ENCODE peak calls at places on chromosome 21, in seven cellular contexts. One of them, this sample, is unnamed. For H3K4me1, the result is how much of the 10 kb centered on the place peaks cover.

GRCh38 chr21:32131960-32132359 is 146.9 kb downstream of the MIS18A start:
- DNase-seq in endodermal cell: no peak
- DNase-seq in CD4-positive, alpha-beta memory T cell: no peak
- DNase-seq in ovary: no peak
- DNase-seq in iPS DF 6.9: no peak
- DNase-seq in IMR-90: peak
- DNase-seq in pancreas: no peak
- DNase-seq in this sample: no peak

GRCh38 chr21:29221259-29221744 is 77.4 kb upstream of the BACH1 start:
- DNase-seq in pancreas: no peak
- DNase-seq in IMR-90: peak
- DNase-seq in iPS DF 6.9: no peak
- DNase-seq in CD4-positive, alpha-beta memory T cell: no peak
- DNase-seq in ovary: no peak
- DNase-seq in endodermal cell: no peak
- DNase-seq in this sample: no peak

GRCh38 chr21:34762761-34763160 is 94.0 kb downstream of the CLIC6 start:
- DNase-seq in ovary: no peak
- DNase-seq in endodermal cell: no peak
- DNase-seq in IMR-90: peak
- DNase-seq in CD4-positive, alpha-beta memory T cell: no peak
- DNase-seq in iPS DF 6.9: no peak
- DNase-seq in pancreas: no peak
- DNase-seq in this sample: no peak

GRCh38 chr21:28548291-28548690 is 444.4 kb downstream of the LTN1 start:
- DNase-seq in iPS DF 6.9: no peak
- DNase-seq in CD4-positive, alpha-beta memory T cell: no peak
- DNase-seq in IMR-90: peak
- DNase-seq in pancreas: no peak
- DNase-seq in ovary: no peak
- DNase-seq in endodermal cell: no peak
- DNase-seq in this sample: no peak

GRCh38 chr21:29238052-29238966 is 60.4 kb upstream of the BACH1 start:
- DNase-seq in iPS DF 6.9: no peak
- DNase-seq in ovary: no peak
- DNase-seq in CD4-positive, alpha-beta memory T cell: no peak
- DNase-seq in pancreas: no peak
- DNase-seq in IMR-90: peak
- DNase-seq in endodermal cell: no peak
- DNase-seq in this sample: no peak

GRCh38 chr21:19261731-19262367 is 858.3 kb upstream of the TMPRSS15 start:
- DNase-seq in endodermal cell: no peak
- DNase-seq in iPS DF 6.9: no peak
- DNase-seq in pancreas: no peak
- DNase-seq in CD4-positive, alpha-beta memory T cell: no peak
- DNase-seq in ovary: no peak
- DNase-seq in IMR-90: no peak
- DNase-seq in this sample: no peak

GRCh38 chr21:33028759-33029511 is 3.2 kb downstream of the OLIG2 start:
- DNase-seq in IMR-90: peak
- DNase-seq in endodermal cell: peak
- DNase-seq in pancreas: no peak
- DNase-seq in ovary: no peak
- DNase-seq in CD4-positive, alpha-beta memory T cell: no peak
- DNase-seq in iPS DF 6.9: no peak
- DNase-seq in this sample: no peak

GRCh38 chr21:15183712-15184353 is 119.0 kb upstream of the NRIP1 start:
- DNase-seq in pancreas: no peak
- DNase-seq in endodermal cell: no peak
- DNase-seq in CD4-positive, alpha-beta memory T cell: no peak
- DNase-seq in iPS DF 6.9: no peak
- DNase-seq in ovary: no peak
- DNase-seq in IMR-90: no peak
- DNase-seq in this sample: no peak

GRCh38 chr21:34745557-34746255 is 76.9 kb downstream of the CLIC6 start:
- DNase-seq in ovary: peak
- DNase-seq in endodermal cell: peak
- DNase-seq in IMR-90: peak
- DNase-seq in CD4-positive, alpha-beta memory T cell: peak
- DNase-seq in pancreas: peak
- DNase-seq in iPS DF 6.9: peak
- DNase-seq in this sample: peak

GRCh38 chr21:27423073-27423472 is 456.2 kb upstream of the ADAMTS5 start:
- DNase-seq in ovary: peak
- DNase-seq in iPS DF 6.9: no peak
- DNase-seq in endodermal cell: no peak
- DNase-seq in pancreas: no peak
- DNase-seq in IMR-90: peak
- DNase-seq in CD4-positive, alpha-beta memory T cell: no peak
- DNase-seq in this sample: no peak

GRCh38 chr21:35316933-35317332 is 267.8 kb upstream of the RUNX1 start:
- DNase-seq in iPS DF 6.9: no peak
- DNase-seq in endodermal cell: peak
- DNase-seq in IMR-90: peak
- DNase-seq in ovary: no peak
- DNase-seq in CD4-positive, alpha-beta memory T cell: no peak
- DNase-seq in pancreas: no peak
- DNase-seq in this sample: no peak

GRCh38 chr21:25911730-25912401 is 177.1 kb downstream of the GABPA start:
- DNase-seq in ovary: no peak
- DNase-seq in pancreas: peak
- DNase-seq in CD4-positive, alpha-beta memory T cell: no peak
- DNase-seq in IMR-90: no peak
- DNase-seq in iPS DF 6.9: no peak
- DNase-seq in endodermal cell: no peak
- DNase-seq in this sample: no peak

GRCh38 chr21:16587141-16587570 is 857.4 kb downstream of the USP25 start:
- DNase-seq in CD4-positive, alpha-beta memory T cell: no peak
- DNase-seq in ovary: peak
- DNase-seq in endodermal cell: peak
- DNase-seq in iPS DF 6.9: no peak
- DNase-seq in IMR-90: peak
- DNase-seq in pancreas: peak
- DNase-seq in this sample: peak

GRCh38 chr21:33668180-33668579 is 25.9 kb downstream of the ITSN1 start:
- DNase-seq in endodermal cell: no peak
- DNase-seq in pancreas: no peak
- DNase-seq in CD4-positive, alpha-beta memory T cell: no peak
- DNase-seq in ovary: no peak
- DNase-seq in IMR-90: peak
- DNase-seq in iPS DF 6.9: no peak
- DNase-seq in this sample: no peak

GRCh38 chr21:33396966-33397365 is 6.2 kb upstream of the IFNGR2 start:
- DNase-seq in iPS DF 6.9: no peak
- DNase-seq in endodermal cell: no peak
- DNase-seq in CD4-positive, alpha-beta memory T cell: no peak
- DNase-seq in pancreas: no peak
- DNase-seq in IMR-90: peak
- DNase-seq in ovary: no peak
- DNase-seq in this sample: no peak

GRCh38 chr21:36104306-36105300 is 30.3 kb upstream of the CBR3 start:
- DNase-seq in IMR-90: peak
- DNase-seq in endodermal cell: peak
- DNase-seq in pancreas: peak
- DNase-seq in iPS DF 6.9: no peak
- DNase-seq in CD4-positive, alpha-beta memory T cell: peak
- DNase-seq in ovary: no peak
- DNase-seq in this sample: no peak

GRCh38 chr21:24023402-24023801 is 1583.9 kb downstream of the MRPL39 start:
- DNase-seq in pancreas: no peak
- DNase-seq in endodermal cell: no peak
- DNase-seq in CD4-positive, alpha-beta memory T cell: no peak
- DNase-seq in IMR-90: peak
- DNase-seq in iPS DF 6.9: no peak
- DNase-seq in ovary: no peak
- DNase-seq in this sample: no peak

GRCh38 chr21:26153758-26154157 is 16.8 kb downstream of the APP start:
- DNase-seq in pancreas: no peak
- DNase-seq in iPS DF 6.9: no peak
- DNase-seq in ovary: no peak
- DNase-seq in endodermal cell: no peak
- DNase-seq in IMR-90: peak
- DNase-seq in CD4-positive, alpha-beta memory T cell: no peak
- DNase-seq in this sample: no peak

GRCh38 chr21:16239659-16240265 is 510.0 kb downstream of the USP25 start:
- DNase-seq in iPS DF 6.9: no peak
- DNase-seq in endodermal cell: peak
- DNase-seq in ovary: no peak
- DNase-seq in pancreas: no peak
- DNase-seq in CD4-positive, alpha-beta memory T cell: no peak
- DNase-seq in IMR-90: no peak
- DNase-seq in this sample: no peak

GRCh38 chr21:34613679-34614442 is 1.1 kb downstream of the RCAN1 start:
- DNase-seq in pancreas: no peak
- DNase-seq in endodermal cell: no peak
- DNase-seq in iPS DF 6.9: no peak
- DNase-seq in CD4-positive, alpha-beta memory T cell: no peak
- DNase-seq in ovary: no peak
- DNase-seq in IMR-90: peak
- DNase-seq in this sample: no peak

GRCh38 chr21:33412832-33413519 is 9.8 kb downstream of the IFNGR2 start:
- DNase-seq in ovary: no peak
- DNase-seq in endodermal cell: peak
- DNase-seq in iPS DF 6.9: no peak
- DNase-seq in CD4-positive, alpha-beta memory T cell: no peak
- DNase-seq in pancreas: no peak
- DNase-seq in IMR-90: no peak
- DNase-seq in this sample: no peak

GRCh38 chr21:32844653-32845443 is 73.3 kb upstream of the PAXBP1 start:
- DNase-seq in CD4-positive, alpha-beta memory T cell: no peak
- DNase-seq in iPS DF 6.9: no peak
- DNase-seq in IMR-90: peak
- DNase-seq in pancreas: no peak
- DNase-seq in endodermal cell: no peak
- DNase-seq in ovary: no peak
- DNase-seq in this sample: no peak

DNA sequence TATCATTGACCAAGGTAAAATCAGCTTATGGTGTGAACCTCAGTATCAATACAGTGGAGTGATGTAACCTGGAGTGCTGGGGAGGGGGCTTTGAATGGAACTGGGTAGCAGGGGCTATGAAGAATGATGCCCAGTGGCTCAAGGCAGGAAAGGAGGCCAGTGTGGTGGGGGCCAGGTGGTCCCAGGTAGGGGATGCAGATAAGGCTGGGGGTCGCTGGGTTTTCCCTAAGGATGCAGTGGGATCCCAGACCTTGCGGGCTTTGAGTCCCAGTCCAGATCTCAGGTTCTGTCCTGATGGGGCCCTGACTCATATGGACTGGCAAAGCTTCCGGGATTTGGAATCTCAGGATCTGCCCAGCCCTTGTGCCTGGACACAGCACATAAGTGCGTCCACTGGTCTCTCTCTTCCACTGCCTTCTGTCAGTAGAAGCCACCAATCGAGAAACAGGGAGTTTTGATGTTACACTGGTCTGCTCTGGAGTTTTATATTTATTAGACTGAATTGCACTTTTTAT is 52.0 kb downstream of the S100B start:
- DNase-seq in pancreas: no peak
- DNase-seq in iPS DF 6.9: no peak
- DNase-seq in endodermal cell: no peak
- DNase-seq in IMR-90: no peak
- DNase-seq in CD4-positive, alpha-beta memory T cell: no peak
- DNase-seq in ovary: no peak
- DNase-seq in this sample: no peak
- H3K4me1 ChIP-seq in pancreas: under half
- H3K4me1 ChIP-seq in iPS DF 6.9: under half
- H3K4me1 ChIP-seq in endodermal cell: under half
- H3K4me1 ChIP-seq in IMR-90: under half
- H3K4me1 ChIP-seq in CD4-positive, alpha-beta memory T cell: half or more
- H3K4me1 ChIP-seq in ovary: under half
- H3K4me1 ChIP-seq in this sample: under half

DNA sequence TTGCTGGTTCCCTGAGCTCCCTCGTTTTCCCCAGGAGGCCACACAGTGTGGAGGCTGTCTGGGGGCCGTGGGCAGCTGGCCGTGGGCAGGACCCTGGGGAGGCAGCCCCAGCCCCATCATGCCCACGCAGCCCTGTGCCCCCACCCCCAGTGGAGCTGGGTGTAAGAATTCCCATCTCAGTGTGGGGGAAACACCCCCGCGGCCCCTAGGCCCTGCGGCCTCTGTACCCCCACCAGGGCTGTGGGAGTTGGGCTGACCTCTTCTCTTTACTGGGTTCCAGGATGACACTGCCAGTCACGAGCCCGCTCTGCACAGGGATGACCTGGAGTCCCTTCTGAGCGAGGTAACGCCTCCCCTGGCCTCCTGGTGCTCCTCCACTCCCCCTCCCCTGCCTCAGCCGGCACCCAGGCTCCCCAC is 3.7 kb upstream of the PFKL start:
- DNase-seq in IMR-90: no peak
- DNase-seq in CD4-positive, alpha-beta memory T cell: no peak
- DNase-seq in iPS DF 6.9: no peak
- DNase-seq in endodermal cell: no peak
- DNase-seq in pancreas: no peak
- DNase-seq in ovary: no peak
- DNase-seq in this sample: no peak
- H3K4me1 ChIP-seq in IMR-90: under half
- H3K4me1 ChIP-seq in CD4-positive, alpha-beta memory T cell: half or more
- H3K4me1 ChIP-seq in iPS DF 6.9: under half
- H3K4me1 ChIP-seq in endodermal cell: under half
- H3K4me1 ChIP-seq in pancreas: under half
- H3K4me1 ChIP-seq in ovary: under half
- H3K4me1 ChIP-seq in this sample: under half

GRCh38 chr21:45128613-45129226 is 54.3 kb downstream of the ADARB1 start:
- DNase-seq in IMR-90: peak
- DNase-seq in ovary: no peak
- DNase-seq in CD4-positive, alpha-beta memory T cell: peak
- DNase-seq in pancreas: peak
- DNase-seq in iPS DF 6.9: peak
- DNase-seq in endodermal cell: peak
- DNase-seq in this sample: peak

GRCh38 chr21:45127937-45128336 is 53.6 kb downstream of the ADARB1 start:
- DNase-seq in endodermal cell: no peak
- DNase-seq in iPS DF 6.9: no peak
- DNase-seq in CD4-positive, alpha-beta memory T cell: no peak
- DNase-seq in pancreas: no peak
- DNase-seq in ovary: no peak
- DNase-seq in IMR-90: no peak
- DNase-seq in this sample: no peak

GRCh38 chr21:45130324-45130774 is 56.0 kb downstream of the ADARB1 start:
- DNase-seq in CD4-positive, alpha-beta memory T cell: no peak
- DNase-seq in endodermal cell: no peak
- DNase-seq in pancreas: no peak
- DNase-seq in IMR-90: peak
- DNase-seq in iPS DF 6.9: no peak
- DNase-seq in ovary: peak
- DNase-seq in this sample: no peak

GRCh38 chr21:45131537-45131999 is 57.2 kb downstream of the ADARB1 start:
- DNase-seq in CD4-positive, alpha-beta memory T cell: no peak
- DNase-seq in ovary: no peak
- DNase-seq in pancreas: no peak
- DNase-seq in iPS DF 6.9: no peak
- DNase-seq in endodermal cell: no peak
- DNase-seq in IMR-90: no peak
- DNase-seq in this sample: no peak

GRCh38 chr21:45129231-45129923 is 55.0 kb downstream of the ADARB1 start:
- DNase-seq in endodermal cell: no peak
- DNase-seq in CD4-positive, alpha-beta memory T cell: no peak
- DNase-seq in pancreas: no peak
- DNase-seq in ovary: peak
- DNase-seq in IMR-90: peak
- DNase-seq in iPS DF 6.9: no peak
- DNase-seq in this sample: no peak
- H3K4me1 ChIP-seq in endodermal cell: under half
- H3K4me1 ChIP-seq in CD4-positive, alpha-beta memory T cell: under half
- H3K4me1 ChIP-seq in pancreas: under half
- H3K4me1 ChIP-seq in ovary: under half
- H3K4me1 ChIP-seq in IMR-90: under half
- H3K4me1 ChIP-seq in iPS DF 6.9: under half
- H3K4me1 ChIP-seq in this sample: under half

GRCh38 chr21:39054066-39054465 is 129.2 kb downstream of the PSMG1 start:
- DNase-seq in ovary: no peak
- DNase-seq in CD4-positive, alpha-beta memory T cell: no peak
- DNase-seq in endodermal cell: no peak
- DNase-seq in pancreas: no peak
- DNase-seq in IMR-90: no peak
- DNase-seq in iPS DF 6.9: no peak
- DNase-seq in this sample: no peak
- H3K4me1 ChIP-seq in ovary: under half
- H3K4me1 ChIP-seq in CD4-positive, alpha-beta memory T cell: under half
- H3K4me1 ChIP-seq in endodermal cell: under half
- H3K4me1 ChIP-seq in pancreas: under half
- H3K4me1 ChIP-seq in IMR-90: under half
- H3K4me1 ChIP-seq in iPS DF 6.9: under half
- H3K4me1 ChIP-seq in this sample: under half